ENCODE peak calls at places on chromosomes 2 and 18, in four cellular contexts. S is T-helper 9 cell, C is activated T-cell treated with anti-CD3 and anti-CD28 coated beads for 48 hours, B is epithelial cell of esophagus. W is an unnamed sample.

GRCh38 chr2:40192864-40193669 is 258.8 kb downstream of the SLC8A1 start:
- DNase-seq in C (no peak), S (no peak), B (peak; percentile 82), W (peak; percentile 47)

GRCh38 chr2:20425884-20426283 is 21.0 kb upstream of the RHOB start:
- DNase-seq in C (no peak), S (no peak), B (no peak), W (no peak)

GRCh38 chr18:35075132-35075531 is 33.9 kb downstream of the MAPRE2 start:
- DNase-seq in C (no peak), S (no peak), B (no peak), W (no peak)

GRCh38 chr18:59783138-59783537 is 85.9 kb upstream of the CCBE1 start:
- DNase-seq in S (no peak), B (peak; percentile 57), C (no peak), W (peak; percentile 93)

GRCh38 chr2:115609978-115610377 is 1167.5 kb downstream of the DPP10 start:
- DNase-seq in S (no peak), C (no peak), B (no peak), W (peak; percentile 93)

GRCh38 chr18:23867011-23867410 is 147.5 kb upstream of the TTC39C start:
- DNase-seq in S (no peak), B (no peak), C (no peak), W (no peak)

GRCh38 chr2:240629968-240630770 is 4.9 kb downstream of the GPR35 start:
- DNase-seq in C (no peak), B (no peak), S (no peak), W (no peak)

GRCh38 chr2:84963692-84964405 is 7.1 kb upstream of the KCMF1 start:
- DNase-seq in S (no peak), B (peak; percentile 85), C (no peak), W (no peak)

GRCh38 chr18:70216788-70217187 is 11.3 kb upstream of the RTTN start:
- DNase-seq in C (no peak), B (no peak), S (no peak), W (no peak)

GRCh38 chr2:3966470-3966869 is 263.1 kb downstream of the DCDC2C start:
- DNase-seq in C (no peak), S (no peak), B (no peak), W (no peak)

GRCh38 chr2:39497077-39497867 is 60.2 kb upstream of the MAP4K3 start:
- DNase-seq in C (no peak), B (no peak), S (no peak), W (no peak)

GRCh38 chr2:23386422-23387220 is 1.6 kb downstream of the KLHL29 start:
- DNase-seq in C (no peak), S (no peak), B (no peak), W (peak; percentile 81)

GRCh38 chr2:96158554-96158940 is 13.3 kb upstream of the DUSP2 start:
- DNase-seq in B (no peak), C (no peak), S (no peak), W (no peak)

GRCh38 chr2:11708106-11708505 is 38.1 kb upstream of the NTSR2 start:
- DNase-seq in B (no peak), C (no peak), S (no peak), W (no peak)

GRCh38 chr2:231970461-231970860 is 8.9 kb downstream of the DIS3L2 start:
- DNase-seq in B (peak; percentile 64), C (no peak), S (no peak), W (no peak)

GRCh38 chr2:240962371-240963064 is 35.9 kb upstream of the SNED1 start:
- DNase-seq in B (no peak), S (no peak), C (no peak), W (no peak)

GRCh38 chr2:64859208-64860161 is 129.7 kb upstream of the SLC1A4 start:
- DNase-seq in B (peak; percentile 80), S (no peak), C (no peak), W (peak; percentile 94)

GRCh38 chr2:189791338-189792042 is 7.2 kb downstream of the PMS1 start:
- DNase-seq in S (no peak), B (no peak), C (no peak), W (no peak)

GRCh38 chr2:234364718-234365117 is 132.2 kb downstream of the ARL4C start:
- DNase-seq in C (no peak), S (no peak), B (no peak), W (no peak)

GRCh38 chr2:20635096-20635475 is 15.8 kb downstream of the HS1BP3 start:
- DNase-seq in C (no peak), B (no peak), S (no peak), W (peak; percentile 64)

GRCh38 chr2:219298759-219299371 is 10.3 kb downstream of the PTPRN start:
- DNase-seq in S (peak; percentile 91), C (peak; percentile 86), B (peak; percentile 79), W (peak; percentile 74)

GRCh38 chr18:78630981-78631510 is 348.6 kb upstream of the SALL3 start:
- DNase-seq in C (no peak), B (no peak), S (no peak), W (no peak)

GRCh38 chr2:106192752-106193490 is 1.2 kb downstream of the UXS1 start:
- DNase-seq in B (peak; percentile 89), C (peak; percentile 49), S (peak; percentile 15), W (peak; percentile 94)

GRCh38 chr2:176160251-176161040 is 3.3 kb downstream of the HOXD3 start:
- DNase-seq in B (no peak), S (no peak), C (no peak), W (peak; percentile 73)

GRCh38 chr2:224958873-224959272 is 83.4 kb downstream of the DOCK10 start:
- DNase-seq in S (no peak), B (no peak), C (no peak), W (no peak)

GRCh38 chr2:43086451-43087221 is 139.8 kb downstream of the ZFP36L2 start:
- DNase-seq in B (peak; percentile 98), C (no peak), S (no peak), W (no peak)

GRCh38 chr2:36549063-36549662 is 48.8 kb downstream of the FEZ2 start:
- DNase-seq in S (no peak), C (no peak), B (peak; percentile 15), W (no peak)

GRCh38 chr2:240997141-240997855 is 1.1 kb upstream of the SNED1 start:
- DNase-seq in C (no peak), S (no peak), B (no peak), W (no peak)

GRCh38 chr2:180442860-180443644 is 436.0 kb upstream of the CWC22 start:
- DNase-seq in S (no peak), B (peak; percentile 91), C (no peak), W (no peak)

GRCh38 chr2:57947398-57947797 is 99.2 kb upstream of the VRK2 start:
- DNase-seq in C (no peak), B (no peak), S (no peak), W (no peak)

GRCh38 chr2:230990899-230991150 is 5.1 kb upstream of the SPATA3 start:
- DNase-seq in C (no peak), S (no peak), B (no peak), W (no peak)

GRCh38 chr2:176325732-176326131 is 56.5 kb downstream of the MTX2 start:
- DNase-seq in S (no peak), B (no peak), C (no peak), W (no peak)

GRCh38 chr18:57080479-57080878 is 66.4 kb upstream of the BOD1L2 start:
- DNase-seq in B (no peak), C (no peak), S (no peak), W (no peak)

W was measured in DMS53.